ENCODE peak calls at places on chromosome 4, in nine cellular contexts. V, P, Q, W, C, J, L, X and R are unnamed samples.

GRCh38 chr4:100977746-100978397 is 369.5 kb downstream of the PPP3CA start:
- DNase-seq in L (no peak), J (no peak), Q (peak; percentile 31), W (no peak), P (peak; percentile 4), V (no peak), X (no peak), C (no peak), R (no peak)

GRCh38 chr4:117422272-117422671 is 336.9 kb upstream of the TRAM1L1 start:
- DNase-seq in J (no peak), V (no peak), P (no peak), Q (no peak), L (no peak), C (no peak), X (no peak), W (no peak), R (no peak)

GRCh38 chr4:176838611-176839411 is 46.1 kb upstream of the VEGFC start:
- DNase-seq in L (no peak), Q (peak; percentile 97), J (peak; percentile 20), X (no peak), V (no peak), C (no peak), W (no peak), P (peak; percentile 9), R (no peak)

GRCh38 chr4:30720656-30721352 is 635 bp downstream of the PCDH7 start:
- DNase-seq in Q (peak; percentile 47), L (peak; percentile 18), V (no peak), P (peak; percentile 14), C (no peak), X (no peak), W (peak; percentile 44), J (peak; percentile 25), R (no peak)

GRCh38 chr4:42655921-42656735 is 777 bp downstream of the ATP8A1 start:
- DNase-seq in L (peak; percentile 76), P (peak; percentile 39), C (peak; percentile 35), Q (no peak), V (peak; percentile 39), W (peak; percentile 21), X (no peak), J (peak; percentile 40), R (peak; percentile 44)

GRCh38 chr4:48342559-48342878 is 1.2 kb downstream of the SLAIN2 start:
- DNase-seq in X (no peak), L (no peak), Q (no peak), V (no peak), C (no peak), W (no peak), J (no peak), P (no peak), R (peak; percentile 24)

GRCh38 chr4:22190855-22191254 is 242.3 kb upstream of the KCNIP4 start:
- DNase-seq in X (no peak), V (no peak), L (no peak), P (no peak), W (no peak), Q (peak; percentile 93), C (no peak), J (no peak), R (no peak)

GRCh38 chr4:24805036-24805435 is 9.7 kb downstream of the SOD3 start:
- DNase-seq in X (no peak), V (no peak), Q (no peak), J (no peak), W (no peak), L (no peak), C (no peak), P (no peak), R (no peak)

GRCh38 chr4:1582227-1582626 is 101.9 kb downstream of the FAM53A start:
- DNase-seq in J (peak; percentile 37), Q (no peak), C (no peak), X (no peak), W (no peak), P (no peak), L (no peak), V (no peak), R (no peak)

GRCh38 chr4:172018358-172018757 is 205.2 kb downstream of the GALNTL6 start:
- DNase-seq in L (no peak), W (no peak), V (no peak), X (no peak), C (no peak), J (no peak), Q (no peak), P (no peak), R (no peak)